ENCODE peak calls at places on chromosomes 3 and 15, in nine cellular contexts. R, C, D, V, O, G, H, X and U are unnamed samples.

GRCh38 chr15:70424937-70425411 is 327.3 kb upstream of the TLE3 start:
- DNase-seq in R (no peak), C (no peak), D (no peak), V (no peak), O (no peak), G (no peak), H (no peak), X (no peak), U (no peak)

GRCh38 chr3:148331111-148331818 is 366.4 kb upstream of the AGTR1 start:
- DNase-seq in R (peak), C (no peak), D (no peak), V (no peak), O (no peak), G (no peak), H (no peak), X (no peak), U (no peak)

GRCh38 chr3:63864008-63864871 is 573 bp downstream of the ATXN7 start:
- DNase-seq in R (no peak), C (peak), D (peak), V (no peak), O (peak), G (no peak), H (peak), X (peak), U (no peak)

GRCh38 chr15:81955709-81956108 is 90.1 kb downstream of the MEX3B start:
- DNase-seq in R (peak), C (no peak), D (no peak), V (no peak), O (no peak), G (no peak), H (no peak), X (no peak), U (no peak)

GRCh38 chr3:157120071-157120892 is 39.7 kb downstream of the CCNL1 start:
- DNase-seq in R (no peak), C (no peak), D (no peak), V (no peak), O (no peak), G (no peak), H (peak), X (no peak), U (no peak)

GRCh38 chr3:183845608-183846288 is 20.4 kb upstream of the MAP6D1 start:
- DNase-seq in R (no peak), C (peak), D (no peak), V (no peak), O (no peak), G (no peak), H (no peak), X (peak), U (no peak)

GRCh38 chr3:181710581-181711255 is 1.0 kb upstream of the SOX2 start:
- DNase-seq in R (peak), C (no peak), D (peak), V (no peak), O (no peak), G (no peak), H (no peak), X (no peak), U (no peak)

GRCh38 chr3:127706312-127706711 is 33.6 kb downstream of the ABTB1 start:
- DNase-seq in R (no peak), C (no peak), D (no peak), V (no peak), O (no peak), G (no peak), H (no peak), X (no peak), U (no peak)

GRCh38 chr3:42507252-42507651 is 4.8 kb downstream of the VIPR1 start:
- DNase-seq in R (no peak), C (no peak), D (no peak), V (no peak), O (no peak), G (no peak), H (peak), X (no peak), U (no peak)

GRCh38 chr3:14950274-14950673 is 2.9 kb downstream of the NR2C2 start:
- DNase-seq in R (no peak), C (no peak), D (no peak), V (no peak), O (peak), G (no peak), H (no peak), X (no peak), U (no peak)

GRCh38 chr3:132444333-132444732 is 27.0 kb downstream of the DNAJC13 start:
- DNase-seq in R (peak), C (peak), D (no peak), V (no peak), O (no peak), G (no peak), H (no peak), X (peak), U (no peak)

GRCh38 chr15:56619881-56620280 is 113.4 kb downstream of the ZNF280D start:
- DNase-seq in R (no peak), C (no peak), D (no peak), V (no peak), O (peak), G (no peak), H (no peak), X (no peak), U (no peak)

GRCh38 chr3:167840247-167840646 is 104.7 kb downstream of the SERPINI1 start:
- DNase-seq in R (no peak), C (no peak), D (no peak), V (no peak), O (no peak), G (no peak), H (no peak), X (no peak), U (no peak)

GRCh38 chr3:124275421-124275820 is 283.5 kb upstream of the ROPN1 start:
- DNase-seq in R (no peak), C (no peak), D (no peak), V (no peak), O (peak), G (no peak), H (peak), X (no peak), U (no peak)